ENCODE peak calls at places on chromosomes 4 and X, in nine cellular contexts. F, R, K, U, X, S, W, L and Q are unnamed samples.

GRCh38 chr4:142406051-142406549 is 440.0 kb downstream of the INPP4B start:
- DNase-seq in F (no peak), R (peak; percentile 19), U (no peak), S (peak; percentile 34), X (peak; percentile 55), K (no peak), W (no peak), L (no peak), Q (no peak)

GRCh38 chrX:140697618-140698017 is 11.9 kb upstream of the LINC00632 start:
- DNase-seq in L (no peak), S (no peak), F (no peak), U (no peak), K (no peak), R (no peak), W (no peak), X (no peak), Q (no peak)

GRCh38 chrX:114038358-114038757 is 545.5 kb upstream of the HTR2C start:
- DNase-seq in R (no peak), X (no peak), L (no peak), K (no peak), U (no peak), W (no peak), S (no peak), F (no peak), Q (no peak)

GRCh38 chr4:68864438-68865177 is 48.8 kb downstream of the UGT2B10 start:
- DNase-seq in K (no peak), R (no peak), S (no peak), W (no peak), L (no peak), F (no peak), X (no peak), U (no peak), Q (no peak)

GRCh38 chr4:90000995-90001394 is 106.3 kb downstream of the MMRN1 start:
- DNase-seq in U (no peak), L (no peak), X (no peak), K (no peak), S (no peak), F (no peak), R (no peak), W (no peak), Q (no peak)

GRCh38 chrX:40415675-40416074 is 165.1 kb upstream of the ATP6AP2 start:
- DNase-seq in S (no peak), U (no peak), R (no peak), L (no peak), X (no peak), W (no peak), K (no peak), F (no peak), Q (no peak)

GRCh38 chrX:19539665-19540064 is 24.4 kb upstream of the MAP3K15 start:
- DNase-seq in W (no peak), S (no peak), K (no peak), F (no peak), U (no peak), X (no peak), R (no peak), L (no peak), Q (no peak)

GRCh38 chrX:153061732-153062131 is 5.5 kb downstream of the PNMA3 start:
- DNase-seq in R (no peak), F (no peak), X (peak; percentile 28), L (no peak), U (no peak), W (peak; percentile 10), S (peak; percentile 64), K (no peak), Q (no peak)

GRCh38 chr4:116913451-116913850 is 171.9 kb downstream of the TRAM1L1 start:
- DNase-seq in W (no peak), L (no peak), R (no peak), X (no peak), U (no peak), S (no peak), F (no peak), K (no peak), Q (no peak)

GRCh38 chrX:86946569-86946968 is 571.0 kb upstream of the KLHL4 start:
- DNase-seq in U (no peak), K (no peak), R (no peak), X (peak; percentile 20), L (no peak), W (no peak), F (no peak), S (no peak), Q (no peak)

GRCh38 chrX:126165721-126166401 is at the start of gene DCAF12L2:
- DNase-seq in U (no peak), F (no peak), W (no peak), S (no peak), X (no peak), R (no peak), K (no peak), L (no peak), Q (peak; percentile 52)

GRCh38 chrX:71098302-71098701 is 2.7 kb downstream of the FOXO4 start:
- DNase-seq in U (no peak), S (peak; percentile 60), W (no peak), X (peak; percentile 47), F (peak; percentile 44), K (no peak), L (peak; percentile 78), R (no peak), Q (peak; percentile 53)

GRCh38 chr4:2860391-2861348 is 17.0 kb downstream of the ADD1 start:
- DNase-seq in X (peak; percentile 49), W (no peak), L (no peak), S (peak; percentile 28), R (no peak), K (no peak), U (no peak), F (peak; percentile 55), Q (no peak)

GRCh38 chr4:2859514-2859913 is 15.9 kb downstream of the ADD1 start:
- DNase-seq in R (no peak), W (no peak), U (no peak), S (no peak), F (no peak), L (no peak), K (no peak), X (no peak), Q (no peak)

GRCh38 chr4:143183513-143184216 is 1.1 kb upstream of the USP38 start:
- DNase-seq in R (no peak), W (no peak), X (no peak), U (no peak), F (no peak), L (no peak), S (no peak), K (no peak), Q (no peak)

GRCh38 chr4:8706221-8707044 is 113.9 kb downstream of the CPZ start:
- DNase-seq in K (no peak), W (no peak), S (no peak), L (no peak), R (no peak), F (no peak), X (no peak), U (no peak), Q (no peak)

GRCh38 chrX:114841051-114841450 is 176.4 kb downstream of the IL13RA2 start:
- DNase-seq in W (peak; percentile 30), R (no peak), U (no peak), K (no peak), F (no peak), S (peak; percentile 3), L (no peak), X (no peak), Q (no peak)

GRCh38 chrX:76971393-76972376 is 475.5 kb upstream of the FGF16 start:
- DNase-seq in W (no peak), L (no peak), S (no peak), F (no peak), X (no peak), U (no peak), R (no peak), K (no peak), Q (no peak)

DNA sequence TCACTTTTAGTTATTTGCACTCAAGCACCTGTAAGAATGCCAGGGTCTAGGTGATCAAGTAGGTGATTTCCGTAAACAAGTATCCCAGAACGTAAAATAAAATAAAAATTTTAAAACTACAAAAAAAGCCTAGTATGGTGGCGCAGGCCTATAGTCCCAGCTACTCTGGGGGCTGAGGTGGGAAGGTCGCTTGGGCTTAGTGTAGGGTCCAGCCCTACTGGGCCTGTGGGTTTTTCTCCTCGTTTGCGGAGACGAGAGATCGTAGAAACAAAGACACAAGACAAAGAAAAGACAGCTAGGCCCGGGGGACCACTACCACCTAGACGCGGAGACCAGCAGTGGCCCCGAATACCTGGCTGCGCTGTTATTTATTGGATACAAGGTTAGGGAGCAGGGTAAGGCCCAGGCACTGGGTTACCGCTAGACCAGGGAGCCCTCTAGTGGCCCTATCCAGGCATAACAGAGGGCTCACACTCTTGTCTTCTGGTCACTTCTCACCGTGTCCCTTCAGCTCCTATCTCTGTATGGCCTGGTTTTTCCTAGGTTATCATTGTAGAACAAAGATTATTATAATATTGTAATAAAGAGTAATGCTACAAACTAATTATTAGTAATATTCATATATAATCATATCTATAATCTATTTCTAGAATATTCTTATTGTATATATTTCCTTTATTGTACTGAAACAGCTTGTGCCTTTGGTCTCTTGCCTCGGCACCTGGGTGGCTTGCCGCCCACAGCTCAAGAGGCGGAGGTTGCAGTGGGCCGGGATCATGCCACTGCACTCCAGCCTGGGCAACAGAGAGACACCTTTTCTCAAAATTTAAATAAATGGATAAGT is 38.4 kb downstream of the SAGE1 start:
- DNase-seq in U (peak; percentile 1), L (peak; percentile 36), S (peak; percentile 58), K (peak; percentile 10), X (peak; percentile 45), R (no peak), W (no peak), F (peak; percentile 55), Q (peak; percentile 66)
- TF ChIP-seq CTCF in U (peak; percentile 74), L (peak; percentile 63), S (peak; percentile 58), K (peak; percentile 60), X (peak; percentile 65), R (peak; percentile 83), W (peak; percentile 68), F (peak; percentile 35), Q (peak; percentile 60)

GRCh38 chr4:25857403-25857802 is 5.4 kb downstream of the SEL1L3 start:
- DNase-seq in X (peak; percentile 39), W (no peak), S (no peak), L (no peak), K (no peak), R (no peak), U (no peak), F (no peak), Q (no peak)
- TF ChIP-seq CTCF in X (peak; percentile 36), W (no peak), S (no peak), L (no peak), K (peak; percentile 32), R (peak; percentile 22), U (peak; percentile 22), F (no peak), Q (no peak)

DNA sequence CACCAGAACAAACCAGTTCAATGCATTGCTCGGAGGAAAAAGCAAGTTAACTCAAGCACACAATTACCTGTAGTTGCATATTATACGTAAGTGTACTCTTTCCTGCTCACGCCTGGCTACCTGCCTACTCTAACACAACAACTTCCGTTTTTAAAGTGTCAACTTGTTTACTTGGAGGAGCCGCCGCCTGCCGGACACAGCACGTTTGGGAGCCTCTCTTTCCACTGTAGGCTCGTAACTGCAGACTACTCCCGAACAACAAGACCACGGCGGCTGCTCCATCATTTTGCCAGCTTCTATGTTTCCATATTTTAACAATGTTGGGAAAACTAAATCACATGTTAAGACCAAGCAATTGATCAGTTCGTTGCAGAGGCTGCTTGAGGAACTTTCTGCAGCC is 882 bp downstream of the MTNR1A start:
- DNase-seq in X (peak; percentile 34), W (no peak), K (no peak), F (peak; percentile 42), U (no peak), L (no peak), S (peak; percentile 12), R (no peak), Q (no peak)
- TF ChIP-seq CTCF in X (peak; percentile 26), W (peak; percentile 28), K (peak; percentile 33), F (no peak), U (peak; percentile 8), L (no peak), S (no peak), R (no peak), Q (no peak)

GRCh38 chr4:173536808-173537429 is 6.9 kb upstream of the HAND2 start:
- DNase-seq in S (no peak), K (no peak), R (no peak), U (no peak), W (no peak), L (no peak), X (no peak), F (no peak), Q (no peak)
- TF ChIP-seq CTCF in S (no peak), K (peak; percentile 55), R (peak; percentile 5), U (peak; percentile 3), W (no peak), L (no peak), X (no peak), F (no peak), Q (peak; percentile 65)